ENCODE peak calls at places on chromosomes 12 and 14, in ten cellular contexts. F, J, L, Y, U, Q, I, N, O and K are unnamed samples.

GRCh38 chr14:101823081-101823480 is 61.6 kb downstream of the PPP2R5C start:
- DNase-seq in F (no peak), J (no peak), L (peak; percentile 28), Y (no peak), U (no peak), Q (no peak), I (no peak), N (no peak), O (no peak), K (no peak)

GRCh38 chr12:5648692-5649338 is 216.9 kb downstream of the NTF3 start:
- DNase-seq in F (peak; percentile 78), J (no peak), L (no peak), Y (no peak), U (no peak), Q (peak; percentile 35), I (no peak), N (no peak), O (no peak), K (peak; percentile 79)

GRCh38 chr14:43407721-43408120 is 1099.4 kb downstream of the FSCB start:
- DNase-seq in F (no peak), J (no peak), L (no peak), Y (no peak), U (no peak), Q (no peak), I (no peak), N (no peak), O (no peak), K (no peak)

GRCh38 chr14:64719601-64720000 is 15.4 kb downstream of the PLEKHG3 start:
- DNase-seq in F (no peak), J (no peak), L (no peak), Y (no peak), U (no peak), Q (no peak), I (no peak), N (no peak), O (no peak), K (no peak)

GRCh38 chr14:94623856-94624499 is 11.8 kb downstream of the SERPINA3 start:
- DNase-seq in F (no peak), J (no peak), L (no peak), Y (no peak), U (no peak), Q (no peak), I (no peak), N (no peak), O (peak; percentile 13), K (no peak)

GRCh38 chr14:79193689-79194477 is 1017.4 kb downstream of the DIO2 start:
- DNase-seq in F (no peak), J (no peak), L (no peak), Y (no peak), U (no peak), Q (no peak), I (no peak), N (no peak), O (no peak), K (no peak)

GRCh38 chr14:106802413-106803364 is 1276.3 kb downstream of the TMEM121 start:
- DNase-seq in F (peak; percentile 17), J (no peak), L (peak; percentile 33), Y (no peak), U (no peak), Q (no peak), I (no peak), N (no peak), O (no peak), K (peak; percentile 29)

GRCh38 chr12:53977596-53978464 is 3.1 kb upstream of the HOTAIR start:
- DNase-seq in F (no peak), J (no peak), L (no peak), Y (no peak), U (no peak), Q (no peak), I (no peak), N (no peak), O (no peak), K (no peak)

GRCh38 chr12:12445882-12446181 is 89.0 kb downstream of the BORCS5 start:
- DNase-seq in F (no peak), J (no peak), L (no peak), Y (no peak), U (no peak), Q (no peak), I (no peak), N (no peak), O (no peak), K (no peak)

GRCh38 chr12:48717252-48717695 is 767 bp upstream of the CCNT1 start:
- DNase-seq in F (peak; percentile 41), J (no peak), L (peak; percentile 14), Y (no peak), U (no peak), Q (peak; percentile 8), I (no peak), N (peak; percentile 39), O (no peak), K (peak; percentile 27)

GRCh38 chr14:23186913-23187654 is 3.6 kb upstream of the SLC7A8 start:
- DNase-seq in F (peak; percentile 69), J (no peak), L (peak; percentile 21), Y (no peak), U (peak; percentile 63), Q (peak; percentile 56), I (no peak), N (peak; percentile 18), O (peak; percentile 65), K (peak; percentile 29)

GRCh38 chr14:102778616-102779351 is 1.5 kb downstream of the TRAF3 start:
- DNase-seq in F (peak; percentile 54), J (no peak), L (no peak), Y (no peak), U (no peak), Q (no peak), I (no peak), N (no peak), O (no peak), K (no peak)

GRCh38 chr14:101191086-101191881 is 287.8 kb upstream of the RTL1 start:
- DNase-seq in F (no peak), J (peak; percentile 8), L (no peak), Y (no peak), U (no peak), Q (no peak), I (no peak), N (no peak), O (no peak), K (no peak)

GRCh38 chr14:99628832-99629618 is 15.9 kb upstream of the HHIPL1 start:
- DNase-seq in F (peak; percentile 84), J (peak; percentile 48), L (peak; percentile 81), Y (no peak), U (peak; percentile 81), Q (peak; percentile 15), I (peak; percentile 51), N (no peak), O (peak; percentile 86), K (peak; percentile 51)

GRCh38 chr12:77736219-77736965 is 94.3 kb upstream of the NAV3 start:
- DNase-seq in F (no peak), J (no peak), L (no peak), Y (no peak), U (no peak), Q (no peak), I (no peak), N (no peak), O (no peak), K (no peak)

GRCh38 chr14:106530423-106531107 is 1004.2 kb downstream of the TMEM121 start:
- DNase-seq in F (peak; percentile 5), J (no peak), L (no peak), Y (no peak), U (no peak), Q (no peak), I (peak; percentile 31), N (peak; percentile 73), O (no peak), K (no peak)

GRCh38 chr12:121946313-121947025 is 28.1 kb downstream of the CFAP251 start:
- DNase-seq in F (no peak), J (no peak), L (no peak), Y (no peak), U (no peak), Q (no peak), I (no peak), N (no peak), O (no peak), K (no peak)

GRCh38 chr14:38629412-38629811 is 373.5 kb upstream of the CLEC14A start:
- DNase-seq in F (no peak), J (no peak), L (no peak), Y (no peak), U (no peak), Q (no peak), I (no peak), N (no peak), O (no peak), K (no peak)

GRCh38 chr14:72880164-72880563 is 13.7 kb downstream of the DPF3 start:
- DNase-seq in F (no peak), J (no peak), L (no peak), Y (no peak), U (no peak), Q (no peak), I (no peak), N (no peak), O (no peak), K (no peak)

GRCh38 chr14:60738843-60739508 is 4.4 kb downstream of the MNAT1 start:
- DNase-seq in F (no peak), J (no peak), L (no peak), Y (no peak), U (no peak), Q (no peak), I (no peak), N (no peak), O (no peak), K (no peak)

GRCh38 chr12:80101126-80101525 is 1.8 kb downstream of the OTOGL start:
- DNase-seq in F (peak; percentile 81), J (no peak), L (peak; percentile 71), Y (no peak), U (no peak), Q (no peak), I (no peak), N (no peak), O (no peak), K (no peak)

GRCh38 chr12:28872654-28873268 is 276.3 kb upstream of the FAR2 start:
- DNase-seq in F (peak; percentile 3), J (no peak), L (peak; percentile 12), Y (no peak), U (peak; percentile 42), Q (peak; percentile 31), I (no peak), N (no peak), O (peak; percentile 53), K (peak; percentile 1)

GRCh38 chr12:116276433-116277216 is 868 bp downstream of the MED13L start:
- DNase-seq in F (peak; percentile 90), J (peak; percentile 33), L (peak; percentile 71), Y (no peak), U (peak; percentile 40), Q (peak; percentile 54), I (peak; percentile 58), N (no peak), O (peak; percentile 75), K (peak; percentile 69)

GRCh38 chr12:114812858-114813761 is 129.1 kb upstream of the TBX3 start:
- DNase-seq in F (peak; percentile 62), J (no peak), L (peak; percentile 76), Y (no peak), U (no peak), Q (no peak), I (no peak), N (no peak), O (no peak), K (no peak)

GRCh38 chr14:30869525-30870150 is 4.7 kb upstream of the COCH start:
- DNase-seq in F (peak; percentile 39), J (no peak), L (no peak), Y (no peak), U (no peak), Q (no peak), I (no peak), N (no peak), O (no peak), K (no peak)

GRCh38 chr12:78419513-78419912 is 445.1 kb upstream of the SYT1 start:
- DNase-seq in F (no peak), J (no peak), L (no peak), Y (no peak), U (no peak), Q (no peak), I (no peak), N (no peak), O (no peak), K (peak; percentile 21)

GRCh38 chr12:115323223-115323905 is 639.4 kb upstream of the TBX3 start:
- DNase-seq in F (no peak), J (no peak), L (no peak), Y (no peak), U (no peak), Q (no peak), I (no peak), N (no peak), O (no peak), K (no peak)